ENCODE peak calls at places on chromosomes 2 and 18, in four cellular contexts. One of them, this sample, is unnamed.

GRCh38 chr2:11073791-11074190 is 81.5 kb upstream of the SLC66A3 start:
- DNase-seq in CD8-positive, alpha-beta T cell: no peak
- DNase-seq in thoracic aorta: no peak
- DNase-seq in IMR-90: peak
- DNase-seq in this sample: no peak

GRCh38 chr2:69237070-69237670 is 149.9 kb downstream of the GFPT1 start:
- DNase-seq in CD8-positive, alpha-beta T cell: no peak
- DNase-seq in thoracic aorta: no peak
- DNase-seq in IMR-90: no peak
- DNase-seq in this sample: no peak

GRCh38 chr2:39304200-39304599 is 60.4 kb upstream of the CDKL4 start:
- DNase-seq in CD8-positive, alpha-beta T cell: no peak
- DNase-seq in thoracic aorta: no peak
- DNase-seq in IMR-90: no peak
- DNase-seq in this sample: no peak

GRCh38 chr2:68994864-68995263 is 18.1 kb upstream of the ANTXR1 start:
- DNase-seq in CD8-positive, alpha-beta T cell: no peak
- DNase-seq in thoracic aorta: no peak
- DNase-seq in IMR-90: peak
- DNase-seq in this sample: peak

GRCh38 chr2:29023188-29023587 is 42.1 kb downstream of the TOGARAM2 start:
- DNase-seq in CD8-positive, alpha-beta T cell: no peak
- DNase-seq in thoracic aorta: no peak
- DNase-seq in IMR-90: no peak
- DNase-seq in this sample: no peak

GRCh38 chr2:226398580-226398979 is 401.0 kb downstream of the IRS1 start:
- DNase-seq in CD8-positive, alpha-beta T cell: no peak
- DNase-seq in thoracic aorta: no peak
- DNase-seq in IMR-90: peak
- DNase-seq in this sample: no peak

GRCh38 chr18:65788373-65788772 is 37.6 kb downstream of the CDH7 start:
- DNase-seq in CD8-positive, alpha-beta T cell: no peak
- DNase-seq in thoracic aorta: no peak
- DNase-seq in IMR-90: no peak
- DNase-seq in this sample: no peak

GRCh38 chr2:152585830-152586484 is 131.3 kb downstream of the PRPF40A start:
- DNase-seq in CD8-positive, alpha-beta T cell: no peak
- DNase-seq in thoracic aorta: no peak
- DNase-seq in IMR-90: peak
- DNase-seq in this sample: peak

GRCh38 chr18:55781481-55781957 is 193.5 kb upstream of the TCF4 start:
- DNase-seq in CD8-positive, alpha-beta T cell: no peak
- DNase-seq in thoracic aorta: no peak
- DNase-seq in IMR-90: peak
- DNase-seq in this sample: peak

GRCh38 chr2:8437949-8438400 is 243.9 kb upstream of the ID2 start:
- DNase-seq in CD8-positive, alpha-beta T cell: no peak
- DNase-seq in thoracic aorta: no peak
- DNase-seq in IMR-90: no peak
- DNase-seq in this sample: no peak

GRCh38 chr2:218885981-218886447 is 5.4 kb downstream of the WNT10A start:
- DNase-seq in CD8-positive, alpha-beta T cell: no peak
- DNase-seq in thoracic aorta: no peak
- DNase-seq in IMR-90: no peak
- DNase-seq in this sample: no peak

GRCh38 chr2:218884519-218884918 is 3.9 kb downstream of the WNT10A start:
- DNase-seq in CD8-positive, alpha-beta T cell: no peak
- DNase-seq in thoracic aorta: no peak
- DNase-seq in IMR-90: no peak
- DNase-seq in this sample: no peak

GRCh38 chr2:218886461-218886947 is 5.9 kb downstream of the WNT10A start:
- DNase-seq in CD8-positive, alpha-beta T cell: no peak
- DNase-seq in thoracic aorta: no peak
- DNase-seq in IMR-90: no peak
- DNase-seq in this sample: no peak

GRCh38 chr2:218888341-218888740 is 7.7 kb downstream of the WNT10A start:
- DNase-seq in CD8-positive, alpha-beta T cell: no peak
- DNase-seq in thoracic aorta: no peak
- DNase-seq in IMR-90: no peak
- DNase-seq in this sample: no peak

GRCh38 chr2:218887079-218887478 is 6.4 kb downstream of the WNT10A start:
- DNase-seq in CD8-positive, alpha-beta T cell: no peak
- DNase-seq in thoracic aorta: no peak
- DNase-seq in IMR-90: no peak
- DNase-seq in this sample: no peak
- H3K4me3 ChIP-seq in CD8-positive, alpha-beta T cell: no peak
- H3K4me3 ChIP-seq in thoracic aorta: no peak
- H3K4me3 ChIP-seq in IMR-90: no peak
- H3K4me3 ChIP-seq in this sample: no peak

GRCh38 chr18:10299686-10300085 is 154.7 kb upstream of the APCDD1 start:
- DNase-seq in CD8-positive, alpha-beta T cell: no peak
- DNase-seq in thoracic aorta: no peak
- DNase-seq in IMR-90: no peak
- DNase-seq in this sample: no peak
- TF ChIP-seq CTCF in CD8-positive, alpha-beta T cell: no peak
- TF ChIP-seq CTCF in thoracic aorta: no peak
- TF ChIP-seq CTCF in IMR-90: no peak
- TF ChIP-seq CTCF in this sample: no peak

GRCh38 chr2:64649626-64650025 is 4.1 kb downstream of the SERTAD2 start:
- DNase-seq in CD8-positive, alpha-beta T cell: no peak
- DNase-seq in thoracic aorta: no peak
- DNase-seq in IMR-90: no peak
- DNase-seq in this sample: no peak

GRCh38 chr2:64649013-64649484 is 4.7 kb downstream of the SERTAD2 start:
- DNase-seq in CD8-positive, alpha-beta T cell: no peak
- DNase-seq in thoracic aorta: no peak
- DNase-seq in IMR-90: no peak
- DNase-seq in this sample: no peak

GRCh38 chr2:64650722-64651338 is 2.9 kb downstream of the SERTAD2 start:
- DNase-seq in CD8-positive, alpha-beta T cell: no peak
- DNase-seq in thoracic aorta: no peak
- DNase-seq in IMR-90: no peak
- DNase-seq in this sample: no peak

GRCh38 chr2:64651590-64651989 is 2.1 kb downstream of the SERTAD2 start:
- DNase-seq in CD8-positive, alpha-beta T cell: no peak
- DNase-seq in thoracic aorta: no peak
- DNase-seq in IMR-90: no peak
- DNase-seq in this sample: no peak

DNA sequence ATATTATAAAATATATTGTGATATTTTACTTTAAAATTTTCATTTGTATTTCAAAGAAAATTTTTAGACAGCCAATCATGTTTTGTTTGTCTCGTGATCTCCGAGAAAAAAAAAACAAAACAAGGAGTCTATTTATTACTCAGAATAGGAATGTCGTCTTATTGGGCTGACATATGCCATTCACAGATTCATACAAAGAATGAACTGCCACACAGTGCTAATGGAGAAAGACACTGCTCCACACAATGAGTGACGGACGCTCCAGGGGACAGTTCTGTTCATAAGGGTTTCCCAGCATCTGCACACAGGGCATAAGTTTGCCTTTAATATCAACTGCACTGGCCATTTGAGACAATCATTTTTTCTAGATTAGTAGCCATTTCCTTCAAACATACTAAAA is 3.5 kb downstream of the SERTAD2 start:
- DNase-seq in CD8-positive, alpha-beta T cell: no peak
- DNase-seq in thoracic aorta: no peak
- DNase-seq in IMR-90: no peak
- DNase-seq in this sample: no peak
- H3K27ac ChIP-seq in CD8-positive, alpha-beta T cell: no peak
- H3K27ac ChIP-seq in thoracic aorta: no peak
- H3K27ac ChIP-seq in IMR-90: no peak
- H3K27ac ChIP-seq in this sample: no peak

GRCh38 chr18:79218605-79219195 is 149.5 kb downstream of the ATP9B start:
- DNase-seq in CD8-positive, alpha-beta T cell: no peak
- DNase-seq in thoracic aorta: no peak
- DNase-seq in IMR-90: no peak
- DNase-seq in this sample: no peak
- H3K4me3 ChIP-seq in CD8-positive, alpha-beta T cell: no peak
- H3K4me3 ChIP-seq in thoracic aorta: peak
- H3K4me3 ChIP-seq in IMR-90: no peak
- H3K4me3 ChIP-seq in this sample: no peak

DNA sequence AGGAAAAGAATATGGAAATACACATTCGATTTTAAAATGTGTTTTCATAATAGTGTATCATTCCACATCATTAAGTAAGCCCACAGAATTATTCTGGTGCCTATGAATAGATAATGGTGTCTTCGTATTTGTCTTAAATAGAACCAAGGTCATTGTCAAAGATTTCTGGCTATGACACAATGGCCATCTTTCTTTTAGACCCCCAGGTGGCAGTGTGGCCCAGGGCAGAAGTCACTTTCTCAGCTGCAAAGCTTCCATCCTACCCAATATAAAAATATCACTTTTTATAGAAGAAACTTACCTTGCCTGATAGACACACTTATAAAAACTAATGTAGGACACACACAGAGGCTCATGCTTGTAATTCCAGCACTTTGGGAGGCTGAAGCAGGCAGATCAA is 57.5 kb downstream of the ZRANB3 start:
- DNase-seq in CD8-positive, alpha-beta T cell: peak
- DNase-seq in thoracic aorta: no peak
- DNase-seq in IMR-90: peak
- DNase-seq in this sample: peak
- TF ChIP-seq CTCF in CD8-positive, alpha-beta T cell: peak
- TF ChIP-seq CTCF in thoracic aorta: no peak
- TF ChIP-seq CTCF in IMR-90: peak
- TF ChIP-seq CTCF in this sample: peak

GRCh38 chr2:105879106-105879797 is 134.5 kb downstream of the NCK2 start:
- DNase-seq in CD8-positive, alpha-beta T cell: no peak
- DNase-seq in thoracic aorta: no peak
- DNase-seq in IMR-90: no peak
- DNase-seq in this sample: no peak

GRCh38 chr2:105876191-105876590 is 131.5 kb downstream of the NCK2 start:
- DNase-seq in CD8-positive, alpha-beta T cell: no peak
- DNase-seq in thoracic aorta: no peak
- DNase-seq in IMR-90: no peak
- DNase-seq in this sample: no peak

GRCh38 chr2:105879798-105880300 is 135.1 kb downstream of the NCK2 start:
- DNase-seq in CD8-positive, alpha-beta T cell: no peak
- DNase-seq in thoracic aorta: no peak
- DNase-seq in IMR-90: no peak
- DNase-seq in this sample: no peak

GRCh38 chr2:105880637-105881036 is 135.9 kb downstream of the NCK2 start:
- DNase-seq in CD8-positive, alpha-beta T cell: no peak
- DNase-seq in thoracic aorta: no peak
- DNase-seq in IMR-90: no peak
- DNase-seq in this sample: no peak

DNA sequence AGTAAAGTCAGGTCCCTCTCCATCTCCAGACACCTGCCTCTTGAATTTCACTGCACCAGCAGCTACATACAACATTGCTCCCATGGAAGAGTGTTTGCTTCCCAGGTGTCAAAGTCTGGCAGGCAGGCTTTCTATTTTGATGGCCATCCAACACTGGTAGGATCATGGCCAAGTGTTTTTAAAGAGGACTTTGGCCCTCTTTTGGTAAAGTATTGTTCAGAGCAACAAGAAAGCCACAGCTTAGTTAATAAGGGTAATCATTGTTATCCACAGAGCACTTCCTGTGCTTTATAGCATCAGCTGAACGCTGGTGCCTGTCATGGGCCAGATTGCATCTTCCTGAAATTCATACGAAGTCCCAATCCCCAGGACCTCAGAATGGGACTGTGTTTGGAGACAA is 133.2 kb downstream of the NCK2 start:
- DNase-seq in CD8-positive, alpha-beta T cell: no peak
- DNase-seq in thoracic aorta: no peak
- DNase-seq in IMR-90: no peak
- DNase-seq in this sample: no peak
- H3K27ac ChIP-seq in CD8-positive, alpha-beta T cell: peak
- H3K27ac ChIP-seq in thoracic aorta: no peak
- H3K27ac ChIP-seq in IMR-90: no peak
- H3K27ac ChIP-seq in this sample: no peak

GRCh38 chr2:177243073-177243472 is 21.5 kb downstream of the NFE2L2 start:
- DNase-seq in CD8-positive, alpha-beta T cell: no peak
- DNase-seq in thoracic aorta: no peak
- DNase-seq in IMR-90: no peak
- DNase-seq in this sample: no peak
- H3K4me3 ChIP-seq in CD8-positive, alpha-beta T cell: no peak
- H3K4me3 ChIP-seq in thoracic aorta: peak
- H3K4me3 ChIP-seq in IMR-90: no peak
- H3K4me3 ChIP-seq in this sample: no peak

GRCh38 chr2:47073641-47074040 is 81.5 kb downstream of the STPG4 start:
- DNase-seq in CD8-positive, alpha-beta T cell: no peak
- DNase-seq in thoracic aorta: no peak
- DNase-seq in IMR-90: no peak
- DNase-seq in this sample: no peak

GRCh38 chr2:47070920-47071824 is 83.9 kb downstream of the STPG4 start:
- DNase-seq in CD8-positive, alpha-beta T cell: peak
- DNase-seq in thoracic aorta: peak
- DNase-seq in IMR-90: peak
- DNase-seq in this sample: peak

GRCh38 chr2:47073217-47073616 is 81.9 kb downstream of the STPG4 start:
- DNase-seq in CD8-positive, alpha-beta T cell: no peak
- DNase-seq in thoracic aorta: no peak
- DNase-seq in IMR-90: no peak
- DNase-seq in this sample: no peak

GRCh38 chr2:47072728-47073191 is 82.3 kb downstream of the STPG4 start:
- DNase-seq in CD8-positive, alpha-beta T cell: no peak
- DNase-seq in thoracic aorta: no peak
- DNase-seq in IMR-90: no peak
- DNase-seq in this sample: no peak

DNA sequence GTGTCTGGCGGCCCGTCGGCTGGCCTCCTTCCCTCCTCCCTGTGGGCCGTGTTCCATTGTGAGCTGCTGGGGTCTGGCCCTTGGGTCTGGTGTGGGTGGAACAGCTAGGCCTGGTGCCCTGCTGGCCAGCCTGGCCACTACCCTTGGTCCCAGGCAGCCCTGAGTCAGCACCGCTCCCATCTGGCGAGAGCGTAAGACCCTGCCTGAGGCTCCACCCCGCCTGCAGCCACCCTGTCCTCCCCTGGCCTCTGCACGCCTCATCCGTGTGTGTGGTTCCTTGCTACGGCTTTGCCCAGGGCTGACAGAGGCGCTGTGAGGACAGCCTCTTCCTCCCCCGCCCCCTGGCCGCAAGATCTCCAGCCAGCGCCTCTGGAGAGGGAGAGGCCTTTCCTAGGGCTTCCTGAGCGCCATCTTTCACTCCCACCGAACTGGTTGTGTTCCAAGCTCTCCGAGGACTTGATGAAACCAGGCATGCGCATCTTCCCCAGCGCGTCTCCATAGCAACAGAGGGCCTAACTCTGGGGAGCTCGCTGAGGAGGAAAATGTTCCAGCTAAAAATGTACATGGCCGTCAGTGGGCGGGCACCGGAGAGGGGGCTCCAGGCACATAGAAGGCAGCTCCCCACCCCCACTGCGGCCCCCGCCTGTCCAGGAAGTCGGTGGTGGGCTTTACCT is 83.0 kb downstream of the STPG4 start:
- DNase-seq in CD8-positive, alpha-beta T cell: no peak
- DNase-seq in thoracic aorta: peak
- DNase-seq in IMR-90: peak
- DNase-seq in this sample: peak
- TF ChIP-seq CTCF in CD8-positive, alpha-beta T cell: no peak
- TF ChIP-seq CTCF in thoracic aorta: peak
- TF ChIP-seq CTCF in IMR-90: no peak
- TF ChIP-seq CTCF in this sample: peak

This sample was measured in brain microvascular endothelial cell.